ENCODE peak calls at places on chromosomes 4 and X, in four cellular contexts. G is mammary epithelial cell, R is myocyte, L is DMS 273 treated with DMSO at 0.1 percent for 48 hours. X is an unnamed sample.

GRCh38 chrX:151517421-151517820 is 46.1 kb upstream of the PASD1 start:
- DNase-seq in G (no peak), L (no peak), R (no peak), X (no peak)

GRCh38 chr4:80568891-80569290 is 233.4 kb downstream of the CFAP299 start:
- DNase-seq in R (no peak), G (no peak), L (no peak), X (no peak)

GRCh38 chrX:50967734-50968133 is 57.2 kb downstream of the BMP15 start:
- DNase-seq in L (no peak), R (no peak), G (peak; percentile 74), X (peak; percentile 94)

GRCh38 chrX:132692066-132692465 is 203.2 kb upstream of the MBNL3 start:
- DNase-seq in L (no peak), R (no peak), G (no peak), X (no peak)

GRCh38 chrX:149284616-149285015 is 220.5 kb downstream of the IDS start:
- DNase-seq in R (no peak), L (no peak), G (no peak), X (peak; percentile 4)

GRCh38 chrX:69065451-69065850 is 99.8 kb downstream of the PJA1 start:
- DNase-seq in G (peak; percentile 46), R (no peak), L (no peak), X (peak; percentile 72)

GRCh38 chrX:41781500-41781899 is 57.5 kb downstream of the GPR82 start:
- DNase-seq in R (peak; percentile 31), G (peak; percentile 23), L (no peak), X (peak; percentile 40)

GRCh38 chr4:65943076-65943475 is 272.8 kb upstream of the EPHA5 start:
- DNase-seq in R (peak; percentile 81), G (peak; percentile 8), L (no peak), X (peak; percentile 63)

GRCh38 chr4:180160195-180160985 is 2082.8 kb upstream of the TENM3 start:
- DNase-seq in R (no peak), L (no peak), G (no peak), X (no peak)

GRCh38 chr4:38609614-38610013 is 54.4 kb upstream of the KLF3 start:
- DNase-seq in G (no peak), L (no peak), R (no peak), X (no peak)

GRCh38 chrX:30713061-30713525 is 59.9 kb downstream of the GK start:
- DNase-seq in G (peak; percentile 32), L (no peak), R (peak; percentile 54), X (peak; percentile 55)

GRCh38 chrX:39551748-39552147 is 546.0 kb downstream of the BCOR start:
- DNase-seq in L (no peak), G (no peak), R (no peak), X (no peak)

GRCh38 chrX:123425471-123425870 is 241.4 kb downstream of the GRIA3 start:
- DNase-seq in L (no peak), R (no peak), G (no peak), X (no peak)

GRCh38 chr4:176259330-176260090 is 9.5 kb downstream of the ASB5 start:
- DNase-seq in L (no peak), G (peak; percentile 27), R (peak; percentile 64), X (no peak)

GRCh38 chrX:16060252-16060651 is 63.1 kb upstream of the GRPR start:
- DNase-seq in L (no peak), G (no peak), R (no peak), X (no peak)

GRCh38 chr4:168636506-168637176 is 139.8 kb downstream of the PALLD start:
- DNase-seq in R (peak; percentile 44), L (no peak), G (peak; percentile 55), X (peak; percentile 81)

GRCh38 chr4:52657630-52658501 is 1.2 kb downstream of the USP46 start:
- DNase-seq in L (no peak), G (peak; percentile 24), R (peak; percentile 53), X (peak; percentile 54)